ENCODE peak calls at places on chromosomes 2 and 18, in five cellular contexts. One of them, this sample, is unnamed.

GRCh38 chr2:42614838-42615237 is 46.4 kb downstream of the MTA3 start:
- DNase-seq in stomach: no peak
- DNase-seq in fibroblast of lung: no peak
- DNase-seq in naive thymus-derived CD4-positive, alpha-beta T cell: no peak
- DNase-seq in MM.1S: no peak
- DNase-seq in this sample: no peak

GRCh38 chr2:80335411-80335810 is 30.9 kb upstream of the LRRTM1 start:
- DNase-seq in naive thymus-derived CD4-positive, alpha-beta T cell: no peak
- DNase-seq in MM.1S: no peak
- DNase-seq in fibroblast of lung: no peak
- DNase-seq in stomach: no peak
- DNase-seq in this sample: no peak

GRCh38 chr2:74941284-74941683 is 17.2 kb upstream of the POLE4 start:
- DNase-seq in naive thymus-derived CD4-positive, alpha-beta T cell: no peak
- DNase-seq in fibroblast of lung: no peak
- DNase-seq in stomach: no peak
- DNase-seq in MM.1S: no peak
- DNase-seq in this sample: no peak

GRCh38 chr2:14621114-14621513 is 11.4 kb upstream of the LRATD1 start:
- DNase-seq in stomach: no peak
- DNase-seq in MM.1S: no peak
- DNase-seq in naive thymus-derived CD4-positive, alpha-beta T cell: no peak
- DNase-seq in fibroblast of lung: no peak
- DNase-seq in this sample: no peak

GRCh38 chr2:156356006-156356764 is 23.7 kb upstream of the NR4A2 start:
- DNase-seq in fibroblast of lung: no peak
- DNase-seq in MM.1S: no peak
- DNase-seq in naive thymus-derived CD4-positive, alpha-beta T cell: no peak
- DNase-seq in stomach: no peak
- DNase-seq in this sample: no peak

GRCh38 chr18:58788971-58789797 is 75.5 kb upstream of the ZNF532 start:
- DNase-seq in fibroblast of lung: peak
- DNase-seq in MM.1S: no peak
- DNase-seq in naive thymus-derived CD4-positive, alpha-beta T cell: no peak
- DNase-seq in stomach: peak
- DNase-seq in this sample: no peak

GRCh38 chr18:506264-506663 is 5.8 kb upstream of the COLEC12 start:
- DNase-seq in stomach: no peak
- DNase-seq in fibroblast of lung: no peak
- DNase-seq in naive thymus-derived CD4-positive, alpha-beta T cell: no peak
- DNase-seq in MM.1S: no peak
- DNase-seq in this sample: no peak

GRCh38 chr2:222561817-222562424 is 94.0 kb downstream of the FARSB start:
- DNase-seq in MM.1S: peak
- DNase-seq in stomach: peak
- DNase-seq in fibroblast of lung: peak
- DNase-seq in naive thymus-derived CD4-positive, alpha-beta T cell: no peak
- DNase-seq in this sample: no peak

GRCh38 chr18:76437011-76437410 is 58.0 kb downstream of the ZNF516 start:
- DNase-seq in stomach: no peak
- DNase-seq in fibroblast of lung: no peak
- DNase-seq in naive thymus-derived CD4-positive, alpha-beta T cell: no peak
- DNase-seq in MM.1S: no peak
- DNase-seq in this sample: no peak

GRCh38 chr2:96537066-96537733 is 648 bp downstream of the ARID5A start:
- DNase-seq in fibroblast of lung: peak
- DNase-seq in stomach: peak
- DNase-seq in MM.1S: peak
- DNase-seq in naive thymus-derived CD4-positive, alpha-beta T cell: peak
- DNase-seq in this sample: peak

GRCh38 chr2:223010641-223011040 is 41.3 kb upstream of the KCNE4 start:
- DNase-seq in naive thymus-derived CD4-positive, alpha-beta T cell: no peak
- DNase-seq in MM.1S: no peak
- DNase-seq in stomach: no peak
- DNase-seq in fibroblast of lung: peak
- DNase-seq in this sample: no peak

GRCh38 chr2:101696272-101697123 is 1.0 kb upstream of the MAP4K4 start:
- DNase-seq in naive thymus-derived CD4-positive, alpha-beta T cell: no peak
- DNase-seq in fibroblast of lung: peak
- DNase-seq in MM.1S: no peak
- DNase-seq in stomach: peak
- DNase-seq in this sample: no peak

GRCh38 chr18:8826971-8827370 is 121.6 kb downstream of the MTCL1 start:
- DNase-seq in fibroblast of lung: no peak
- DNase-seq in MM.1S: no peak
- DNase-seq in naive thymus-derived CD4-positive, alpha-beta T cell: no peak
- DNase-seq in stomach: peak
- DNase-seq in this sample: no peak

GRCh38 chr18:22277758-22278157 is 108.4 kb downstream of the GATA6 start:
- DNase-seq in naive thymus-derived CD4-positive, alpha-beta T cell: no peak
- DNase-seq in stomach: no peak
- DNase-seq in fibroblast of lung: no peak
- DNase-seq in MM.1S: no peak
- DNase-seq in this sample: no peak

GRCh38 chr2:30301551-30301950 is 70.2 kb downstream of the LBH start:
- DNase-seq in naive thymus-derived CD4-positive, alpha-beta T cell: no peak
- DNase-seq in MM.1S: no peak
- DNase-seq in fibroblast of lung: peak
- DNase-seq in stomach: no peak
- DNase-seq in this sample: no peak

GRCh38 chr2:226699321-226699720 is 100.3 kb downstream of the IRS1 start:
- DNase-seq in stomach: no peak
- DNase-seq in MM.1S: no peak
- DNase-seq in naive thymus-derived CD4-positive, alpha-beta T cell: no peak
- DNase-seq in fibroblast of lung: peak
- DNase-seq in this sample: no peak

GRCh38 chr2:218902427-218902826 is 21.8 kb downstream of the WNT10A start:
- DNase-seq in fibroblast of lung: no peak
- DNase-seq in naive thymus-derived CD4-positive, alpha-beta T cell: no peak
- DNase-seq in MM.1S: no peak
- DNase-seq in stomach: no peak
- DNase-seq in this sample: no peak

GRCh38 chr2:128615571-128615970 is 296.9 kb upstream of the HS6ST1 start:
- DNase-seq in naive thymus-derived CD4-positive, alpha-beta T cell: no peak
- DNase-seq in stomach: no peak
- DNase-seq in fibroblast of lung: no peak
- DNase-seq in MM.1S: no peak
- DNase-seq in this sample: no peak

GRCh38 chr2:88199912-88200682 is 30.0 kb downstream of the THNSL2 start:
- DNase-seq in naive thymus-derived CD4-positive, alpha-beta T cell: peak
- DNase-seq in fibroblast of lung: no peak
- DNase-seq in stomach: peak
- DNase-seq in MM.1S: no peak
- DNase-seq in this sample: no peak

GRCh38 chr2:112433932-112434730 is 686 bp upstream of the RGPD8 start:
- DNase-seq in naive thymus-derived CD4-positive, alpha-beta T cell: no peak
- DNase-seq in stomach: no peak
- DNase-seq in MM.1S: no peak
- DNase-seq in fibroblast of lung: no peak
- DNase-seq in this sample: no peak

GRCh38 chr2:201500534-201500933 is 49.0 kb downstream of the STRADB start:
- DNase-seq in MM.1S: no peak
- DNase-seq in stomach: no peak
- DNase-seq in fibroblast of lung: peak
- DNase-seq in naive thymus-derived CD4-positive, alpha-beta T cell: no peak
- DNase-seq in this sample: no peak

GRCh38 chr2:222756951-222757645 is 85.6 kb downstream of the MOGAT1 start:
- DNase-seq in naive thymus-derived CD4-positive, alpha-beta T cell: no peak
- DNase-seq in stomach: no peak
- DNase-seq in MM.1S: no peak
- DNase-seq in fibroblast of lung: peak
- DNase-seq in this sample: no peak

GRCh38 chr18:55381277-55381676 is 206.7 kb downstream of the TCF4 start:
- DNase-seq in stomach: no peak
- DNase-seq in fibroblast of lung: peak
- DNase-seq in naive thymus-derived CD4-positive, alpha-beta T cell: no peak
- DNase-seq in MM.1S: peak
- DNase-seq in this sample: no peak

GRCh38 chr2:163465440-163465839 is 270.4 kb downstream of the FIGN start:
- DNase-seq in fibroblast of lung: peak
- DNase-seq in stomach: no peak
- DNase-seq in MM.1S: no peak
- DNase-seq in naive thymus-derived CD4-positive, alpha-beta T cell: no peak
- DNase-seq in this sample: no peak

GRCh38 chr2:7633556-7634153 is 716.4 kb downstream of the RNF144A start:
- DNase-seq in stomach: no peak
- DNase-seq in fibroblast of lung: no peak
- DNase-seq in MM.1S: no peak
- DNase-seq in naive thymus-derived CD4-positive, alpha-beta T cell: no peak
- DNase-seq in this sample: no peak

GRCh38 chr2:193528458-193528857 is 1333.7 kb upstream of the TMEFF2 start:
- DNase-seq in fibroblast of lung: no peak
- DNase-seq in stomach: no peak
- DNase-seq in MM.1S: peak
- DNase-seq in naive thymus-derived CD4-positive, alpha-beta T cell: no peak
- DNase-seq in this sample: no peak

GRCh38 chr2:60934153-60934722 is 52.9 kb downstream of the REL start:
- DNase-seq in MM.1S: no peak
- DNase-seq in fibroblast of lung: peak
- DNase-seq in naive thymus-derived CD4-positive, alpha-beta T cell: no peak
- DNase-seq in stomach: no peak
- DNase-seq in this sample: no peak

GRCh38 chr2:175400975-175401374 is 219.5 kb upstream of the ATP5MC3 start:
- DNase-seq in naive thymus-derived CD4-positive, alpha-beta T cell: no peak
- DNase-seq in stomach: no peak
- DNase-seq in fibroblast of lung: no peak
- DNase-seq in MM.1S: no peak
- DNase-seq in this sample: no peak

GRCh38 chr2:43519711-43520221 is 76.1 kb downstream of the THADA start:
- DNase-seq in naive thymus-derived CD4-positive, alpha-beta T cell: no peak
- DNase-seq in stomach: peak
- DNase-seq in MM.1S: no peak
- DNase-seq in fibroblast of lung: peak
- DNase-seq in this sample: no peak

GRCh38 chr2:240134956-240135520 is 1.1 kb downstream of the COPS9 start:
- DNase-seq in naive thymus-derived CD4-positive, alpha-beta T cell: no peak
- DNase-seq in stomach: no peak
- DNase-seq in fibroblast of lung: no peak
- DNase-seq in MM.1S: no peak
- DNase-seq in this sample: no peak

GRCh38 chr2:177589191-177589590 is 196.6 kb downstream of the AGPS start:
- DNase-seq in naive thymus-derived CD4-positive, alpha-beta T cell: no peak
- DNase-seq in fibroblast of lung: no peak
- DNase-seq in MM.1S: no peak
- DNase-seq in stomach: no peak
- DNase-seq in this sample: no peak

GRCh38 chr18:56890632-56891031 is 239.5 kb downstream of the WDR7 start:
- DNase-seq in fibroblast of lung: peak
- DNase-seq in naive thymus-derived CD4-positive, alpha-beta T cell: no peak
- DNase-seq in MM.1S: no peak
- DNase-seq in stomach: no peak
- DNase-seq in this sample: no peak

GRCh38 chr2:69116438-69116837 is 103.5 kb downstream of the ANTXR1 start:
- DNase-seq in stomach: no peak
- DNase-seq in MM.1S: no peak
- DNase-seq in naive thymus-derived CD4-positive, alpha-beta T cell: no peak
- DNase-seq in fibroblast of lung: no peak
- DNase-seq in this sample: no peak

GRCh38 chr2:16405551-16405950 is 260.1 kb downstream of the CYRIA start:
- DNase-seq in stomach: no peak
- DNase-seq in naive thymus-derived CD4-positive, alpha-beta T cell: no peak
- DNase-seq in MM.1S: no peak
- DNase-seq in fibroblast of lung: no peak
- DNase-seq in this sample: no peak

GRCh38 chr2:9831670-9832069 is 11.6 kb upstream of the TAF1B start:
- DNase-seq in naive thymus-derived CD4-positive, alpha-beta T cell: no peak
- DNase-seq in MM.1S: no peak
- DNase-seq in fibroblast of lung: no peak
- DNase-seq in stomach: no peak
- DNase-seq in this sample: no peak

GRCh38 chr18:51513525-51513924 is 316.0 kb upstream of the MEX3C start:
- DNase-seq in fibroblast of lung: no peak
- DNase-seq in MM.1S: no peak
- DNase-seq in naive thymus-derived CD4-positive, alpha-beta T cell: no peak
- DNase-seq in stomach: no peak
- DNase-seq in this sample: no peak

GRCh38 chr18:8562914-8563313 is 46.3 kb upstream of the RAB12 start:
- DNase-seq in fibroblast of lung: no peak
- DNase-seq in stomach: peak
- DNase-seq in MM.1S: no peak
- DNase-seq in naive thymus-derived CD4-positive, alpha-beta T cell: no peak
- DNase-seq in this sample: no peak

GRCh38 chr2:47004905-47005495 is 89.4 kb upstream of the MCFD2 start:
- DNase-seq in stomach: no peak
- DNase-seq in naive thymus-derived CD4-positive, alpha-beta T cell: no peak
- DNase-seq in fibroblast of lung: no peak
- DNase-seq in MM.1S: no peak
- DNase-seq in this sample: no peak

GRCh38 chr18:32879497-32879896 is 106.7 kb upstream of the KLHL14 start:
- DNase-seq in MM.1S: no peak
- DNase-seq in naive thymus-derived CD4-positive, alpha-beta T cell: no peak
- DNase-seq in fibroblast of lung: no peak
- DNase-seq in stomach: no peak
- DNase-seq in this sample: no peak

GRCh38 chr2:71069376-71069775 is 928 bp downstream of the NAGK start:
- DNase-seq in MM.1S: no peak
- DNase-seq in fibroblast of lung: no peak
- DNase-seq in naive thymus-derived CD4-positive, alpha-beta T cell: no peak
- DNase-seq in stomach: no peak
- DNase-seq in this sample: no peak
- H3K4me3 ChIP-seq in MM.1S: peak
- H3K4me3 ChIP-seq in fibroblast of lung: peak
- H3K4me3 ChIP-seq in naive thymus-derived CD4-positive, alpha-beta T cell: peak
- H3K4me3 ChIP-seq in stomach: peak
- H3K4me3 ChIP-seq in this sample: peak

GRCh38 chr2:109130726-109130995 is 1.7 kb downstream of the SH3RF3 start:
- DNase-seq in MM.1S: no peak
- DNase-seq in naive thymus-derived CD4-positive, alpha-beta T cell: no peak
- DNase-seq in fibroblast of lung: no peak
- DNase-seq in stomach: no peak
- DNase-seq in this sample: no peak
- H3K4me3 ChIP-seq in MM.1S: peak
- H3K4me3 ChIP-seq in naive thymus-derived CD4-positive, alpha-beta T cell: no peak
- H3K4me3 ChIP-seq in fibroblast of lung: peak
- H3K4me3 ChIP-seq in stomach: peak
- H3K4me3 ChIP-seq in this sample: no peak

GRCh38 chr2:148876190-148876588 is 1.2 kb downstream of the KIF5C start:
- DNase-seq in stomach: no peak
- DNase-seq in fibroblast of lung: no peak
- DNase-seq in naive thymus-derived CD4-positive, alpha-beta T cell: peak
- DNase-seq in MM.1S: no peak
- DNase-seq in this sample: peak
- H3K4me3 ChIP-seq in stomach: peak
- H3K4me3 ChIP-seq in fibroblast of lung: no peak
- H3K4me3 ChIP-seq in naive thymus-derived CD4-positive, alpha-beta T cell: peak
- H3K4me3 ChIP-seq in MM.1S: no peak
- H3K4me3 ChIP-seq in this sample: no peak

DNA sequence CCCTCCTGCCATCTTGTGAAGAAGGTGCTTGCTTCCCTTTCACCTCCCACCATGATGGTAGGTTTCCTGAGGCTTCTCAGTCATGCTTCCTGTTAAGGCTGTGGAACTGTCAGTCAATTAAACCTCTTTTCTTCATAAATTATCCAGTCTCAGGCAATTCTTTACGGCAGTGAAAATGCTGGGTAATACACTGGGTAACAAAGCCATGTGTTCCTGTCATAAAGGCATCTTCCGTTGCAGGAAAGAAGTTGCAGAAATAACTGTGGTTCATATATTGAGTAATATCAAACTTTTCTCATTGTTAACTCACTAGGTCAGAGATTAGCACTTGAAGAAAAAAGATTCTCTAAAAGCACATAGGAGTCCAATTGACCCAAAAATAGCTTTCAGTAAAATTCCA is 163.9 kb upstream of the HNMT start:
- DNase-seq in naive thymus-derived CD4-positive, alpha-beta T cell: no peak
- DNase-seq in stomach: no peak
- DNase-seq in fibroblast of lung: no peak
- DNase-seq in MM.1S: no peak
- DNase-seq in this sample: no peak
- H3K4me3 ChIP-seq in naive thymus-derived CD4-positive, alpha-beta T cell: no peak
- H3K4me3 ChIP-seq in stomach: no peak
- H3K4me3 ChIP-seq in fibroblast of lung: no peak
- H3K4me3 ChIP-seq in MM.1S: no peak
- H3K4me3 ChIP-seq in this sample: no peak

This sample was measured in GM06990.